ENCODE peak calls at places on chromosomes 12 and 14, in nine cellular contexts. U is H1, R is A549, I is ovary, K is HepG2, G is stomach, V is K562, Y is GM12878, P is tibial nerve. Q is an unnamed sample.

GRCh38 chr14:93859957-93860356 is 67.2 kb upstream of the FAM181A start:
- DNase-seq in U (no peak), R (no peak), I (no peak), K (no peak), G (peak; percentile 37), V (peak; percentile 1), Y (no peak), P (no peak), Q (no peak)

GRCh38 chr12:105240233-105240632 is 4.3 kb upstream of the APPL2 start:
- DNase-seq in U (no peak), R (no peak), I (no peak), K (no peak), G (no peak), V (no peak), Y (no peak), P (no peak), Q (no peak)

GRCh38 chr12:12903642-12904609 is 12.6 kb downstream of the GPRC5A start:
- DNase-seq in U (no peak), R (no peak), I (no peak), K (peak; percentile 58), G (no peak), V (no peak), Y (no peak), P (no peak), Q (no peak)

GRCh38 chr14:104685216-104685997 is 4.0 kb upstream of the INF2 start:
- DNase-seq in U (no peak), R (peak; percentile 65), I (no peak), K (peak; percentile 68), G (no peak), V (no peak), Y (no peak), P (no peak), Q (no peak)

GRCh38 chr12:70724444-70724843 is 87.2 kb upstream of the PTPRB start:
- DNase-seq in U (no peak), R (peak; percentile 33), I (no peak), K (no peak), G (no peak), V (peak; percentile 26), Y (no peak), P (no peak), Q (no peak)

GRCh38 chr12:24948816-24949722 is at the start of gene BCAT1:
- DNase-seq in U (peak; percentile 57), R (peak; percentile 77), I (peak; percentile 77), K (peak; percentile 61), G (peak; percentile 64), V (peak; percentile 92), Y (no peak), P (peak; percentile 46), Q (peak; percentile 87)

GRCh38 chr12:47876404-47876960 is 28.3 kb downstream of the VDR start:
- DNase-seq in U (no peak), R (no peak), I (no peak), K (no peak), G (no peak), V (no peak), Y (no peak), P (no peak), Q (no peak)

GRCh38 chr12:131613678-131614077 is 97.2 kb upstream of the SFSWAP start:
- DNase-seq in U (no peak), R (no peak), I (no peak), K (no peak), G (no peak), V (no peak), Y (no peak), P (no peak), Q (peak; percentile 81)

GRCh38 chr14:93706360-93706955 is 81.8 kb downstream of the PRIMA1 start:
- DNase-seq in U (no peak), R (no peak), I (no peak), K (no peak), G (no peak), V (no peak), Y (no peak), P (no peak), Q (no peak)

DNA sequence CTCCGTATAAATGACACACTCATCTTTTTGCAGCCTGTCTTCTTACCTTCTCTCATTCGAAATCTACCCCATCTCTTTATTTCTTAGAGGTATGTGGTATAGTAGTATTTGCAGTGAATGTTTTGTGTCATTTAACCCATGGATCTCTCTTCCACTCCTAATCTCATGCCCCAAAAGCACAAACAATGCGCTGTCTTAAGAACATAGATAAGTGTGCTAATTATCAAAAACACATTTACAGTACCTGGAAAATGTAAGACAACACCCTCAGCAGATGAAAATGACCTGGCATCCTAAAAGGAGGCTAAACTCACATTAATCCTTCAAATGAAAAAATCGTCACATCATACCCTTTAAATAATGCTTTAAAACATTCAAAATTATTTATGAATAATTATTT is 10.7 kb downstream of the USP15 start:
- DNase-seq in U (no peak), R (no peak), I (no peak), K (no peak), G (no peak), V (no peak), Y (no peak), P (no peak), Q (no peak)
- H3K4me1 ChIP-seq in U (no peaks in the 10 kb centered on the region), R (peaks cover 26% of the 10 kb centered on the region), I (peaks cover 9% of the 10 kb centered on the region), K (peaks cover 25% of the 10 kb centered on the region), G (peaks cover 91% of the 10 kb centered on the region), V (peaks cover 9% of the 10 kb centered on the region), Y (peaks cover 15% of the 10 kb centered on the region), P (peaks cover 20% of the 10 kb centered on the region), Q (peaks cover 67% of the 10 kb centered on the region)

GRCh38 chr14:32900602-32901001 is 38.1 kb upstream of the NPAS3 start:
- DNase-seq in U (no peak), R (no peak), I (no peak), K (no peak), G (no peak), V (no peak), Y (no peak), P (no peak), Q (no peak)

GRCh38 chr14:32896979-32897723 is 41.5 kb upstream of the NPAS3 start:
- DNase-seq in U (no peak), R (no peak), I (no peak), K (peak; percentile 25), G (no peak), V (no peak), Y (no peak), P (no peak), Q (no peak)

GRCh38 chr14:32898876-32899275 is 39.8 kb upstream of the NPAS3 start:
- DNase-seq in U (no peak), R (no peak), I (no peak), K (no peak), G (no peak), V (no peak), Y (no peak), P (no peak), Q (no peak)

DNA sequence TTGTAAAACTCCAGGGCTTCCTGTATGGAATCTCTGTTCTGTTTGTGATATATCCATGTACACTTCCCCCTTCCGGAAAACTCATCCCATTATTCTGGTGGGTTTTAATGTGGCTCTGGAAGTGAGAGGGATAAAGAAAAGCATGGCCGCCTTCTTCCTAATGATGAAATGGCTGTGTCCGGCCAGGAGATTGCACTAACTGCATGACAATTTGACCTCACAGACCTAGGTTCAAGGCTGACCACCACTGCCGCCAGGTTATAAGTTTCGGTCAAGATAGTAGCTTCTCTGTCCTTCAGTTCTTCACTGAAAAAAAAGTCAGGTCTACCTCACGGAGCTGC is 41.0 kb upstream of the NPAS3 start:
- DNase-seq in U (no peak), R (no peak), I (no peak), K (no peak), G (no peak), V (no peak), Y (no peak), P (no peak), Q (no peak)
- H3K4me3 ChIP-seq in U (no peak overlapping the region), R (peak overlapping the region; percentile 49), I (peak overlapping the region; percentile 53), K (peak overlapping the region; percentile 74), G (peak overlapping the region; percentile 34), V (peak overlapping the region; percentile 18), Y (no peak overlapping the region), P (peak overlapping the region; percentile 49), Q (peak overlapping the region; percentile 50)

DNA sequence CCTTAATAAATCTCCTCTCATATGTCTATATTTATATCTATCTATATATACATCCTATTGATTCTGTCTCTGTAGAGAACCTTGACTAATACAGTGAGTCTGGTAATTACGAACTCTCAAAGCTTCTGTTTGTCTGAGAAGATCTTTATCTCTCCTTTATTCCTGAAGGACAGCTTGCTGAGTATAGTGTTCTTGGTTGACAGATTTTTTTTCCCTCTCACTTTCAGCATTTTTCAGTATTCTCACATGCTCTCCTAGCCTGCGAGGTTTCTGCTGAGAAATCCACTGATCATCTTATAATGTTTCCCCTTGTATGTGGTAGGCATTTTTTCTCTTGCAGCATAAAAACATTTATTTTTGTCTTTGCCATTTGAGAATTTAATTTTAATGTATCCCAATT is 67.1 kb downstream of the GPHN start:
- DNase-seq in U (no peak), R (no peak), I (no peak), K (no peak), G (no peak), V (no peak), Y (no peak), P (no peak), Q (no peak)
- TF ChIP-seq EP300 in U (no peak), R (no peak), I (no peak), K (no peak), G (no peak), V (no peak), Y (no peak), P (no peak), Q (no peak)

GRCh38 chr14:106287506-106287905 is 761.1 kb downstream of the TMEM121 start:
- DNase-seq in U (no peak), R (no peak), I (no peak), K (no peak), G (no peak), V (no peak), Y (no peak), P (no peak), Q (peak; percentile 56)
- H3K4me1 ChIP-seq in U (no peaks in the 10 kb centered on the region), R (no peaks in the 10 kb centered on the region), I (no peaks in the 10 kb centered on the region), K (no peaks in the 10 kb centered on the region), G (no peaks in the 10 kb centered on the region), V (peaks cover 5% of the 10 kb centered on the region), Y (no peaks in the 10 kb centered on the region), P (no peaks in the 10 kb centered on the region), Q (no peaks in the 10 kb centered on the region)

DNA sequence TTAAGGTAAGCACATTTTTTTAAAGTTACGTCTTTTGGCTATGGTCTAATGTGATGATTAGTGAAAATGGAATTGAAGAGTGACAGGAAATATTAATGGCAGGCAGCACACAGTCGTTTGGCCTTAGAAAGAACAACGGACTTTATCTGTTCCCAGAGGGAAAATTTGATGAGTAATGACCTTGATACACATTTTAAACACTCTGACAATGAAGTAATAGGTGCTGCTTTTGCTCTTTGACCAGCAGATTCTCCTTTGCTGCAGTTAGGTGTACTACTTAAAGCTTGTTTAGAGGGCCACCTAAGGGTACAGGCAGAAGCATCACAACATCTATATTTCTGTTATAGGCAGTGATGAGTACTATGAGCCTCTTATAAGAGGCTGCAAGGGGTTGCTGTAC is 27.1 kb upstream of the RNU6-8 start:
- DNase-seq in U (no peak), R (peak; percentile 69), I (no peak), K (no peak), G (no peak), V (no peak), Y (no peak), P (no peak), Q (no peak)
- H3K4me3 ChIP-seq in U (no peak overlapping the region), R (no peak overlapping the region), I (no peak overlapping the region), K (no peak overlapping the region), G (no peak overlapping the region), V (no peak overlapping the region), Y (no peak overlapping the region), P (no peak overlapping the region), Q (no peak overlapping the region)

DNA sequence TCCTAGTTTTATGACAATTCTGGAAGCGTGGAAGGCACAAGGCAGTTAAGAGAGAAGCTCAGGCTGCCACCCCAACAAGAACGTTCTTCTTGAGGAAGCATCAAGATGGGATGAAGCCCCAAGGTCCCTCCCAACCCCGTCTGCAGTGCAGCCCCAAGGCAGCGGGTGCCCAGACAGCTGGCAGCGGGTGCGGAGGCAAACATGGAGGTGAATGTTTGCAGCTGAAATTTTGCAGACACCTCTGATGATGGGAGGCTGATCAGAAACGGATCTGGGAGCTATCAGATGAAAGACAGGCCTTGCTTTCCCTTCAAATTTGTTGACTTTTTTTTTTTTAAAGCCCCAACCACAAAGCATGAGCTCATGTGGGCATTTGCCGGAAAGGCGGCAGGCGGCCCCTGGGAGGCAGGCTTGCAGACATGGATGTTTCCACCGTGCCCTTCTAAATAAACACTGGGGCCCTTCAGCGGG is 230.7 kb upstream of the RTL1 start:
- DNase-seq in U (no peak), R (no peak), I (no peak), K (no peak), G (no peak), V (no peak), Y (no peak), P (no peak), Q (no peak)
- TF ChIP-seq EP300 in U (no peak), R (no peak), I (no peak), K (no peak), G (no peak), V (no peak), Y (no peak), P (no peak), Q (no peak)

Q was measured in upper lobe of left lung.